ENCODE peak calls at places on chromosomes 11 and 22, in four cellular contexts. Z is HCEC 1CT; E is hippocampal formation; A is activated T-helper 1 cell treated with anti-CD3 and anti-CD28 coated beads, Interleukin-12 subunit alpha, Interleukin-12 subunit beta, Interleukin-2, Interleukin-4 antibody, amounts not matched to agents 30 ng/mL and 10 ng/mL and 1 ng/mL, durations not matched to agents 14 hours and 24 hours and 36 hours. W is an unnamed sample.

GRCh38 chr22:35564975-35565867 is 24.6 kb downstream of the RASD2 start:
- DNase-seq in Z (no peak), E (no peak), A (no peak), W (no peak)

GRCh38 chr11:82733444-82734119 is at the start of gene FAM181B:
- DNase-seq in Z (no peak), E (peak; percentile 83), A (peak; percentile 2), W (peak; percentile 92)

GRCh38 chr11:94546886-94547285 is 3.2 kb downstream of the FUT4 start:
- DNase-seq in Z (no peak), E (no peak), A (no peak), W (no peak)

GRCh38 chr11:92048415-92048814 is 176.2 kb upstream of the FAT3 start:
- DNase-seq in Z (no peak), E (no peak), A (no peak), W (no peak)

GRCh38 chr22:41052661-41053490 is 39.5 kb upstream of the EP300 start:
- DNase-seq in Z (peak; percentile 83), E (no peak), A (no peak), W (no peak)

GRCh38 chr22:49300241-49300640 is 527.4 kb downstream of the BRD1 start:
- DNase-seq in Z (no peak), E (no peak), A (no peak), W (peak; percentile 30)

GRCh38 chr11:129223260-129223659 is 31.1 kb upstream of the ARHGAP32 start:
- DNase-seq in Z (no peak), E (no peak), A (no peak), W (no peak)

GRCh38 chr22:35540600-35541253 is at the start of gene RASD2:
- DNase-seq in Z (no peak), E (peak; percentile 17), A (peak; percentile 12), W (peak; percentile 90)

GRCh38 chr22:44449061-44449682 is 48.9 kb downstream of the RTL6 start:
- DNase-seq in Z (peak; percentile 84), E (no peak), A (no peak), W (peak; percentile 27)